ENCODE peak calls at places on chromosome 17, in seven cellular contexts. V is progenitor cell of endocrine pancreas; O is MCF 10A; N is mucosa of descending colon; C is OCI-LY7; K is CD8-positive, alpha-beta T cell; X is AG04450. D is an unnamed sample.

GRCh38 chr17:80792373-80792781 is 199.3 kb upstream of the CHMP6 start:
- DNase-seq in X (no peak), V (no peak), N (no peak), O (peak), C (no peak), K (no peak), D (no peak)

GRCh38 chr17:82963104-82963950 is 116.1 kb upstream of the METRNL start:
- DNase-seq in C (peak), O (no peak), N (peak), V (peak), X (peak), K (peak), D (peak)

GRCh38 chr17:350706-351435 is 1.7 kb downstream of the RPH3AL start:
- DNase-seq in O (peak), K (no peak), C (no peak), X (no peak), V (no peak), N (peak), D (peak)

GRCh38 chr17:65743313-65743665 is 181.8 kb upstream of the AXIN2 start:
- DNase-seq in C (no peak), N (no peak), X (no peak), V (no peak), O (no peak), K (no peak), D (peak)

GRCh38 chr17:55513885-55514590 is 2.8 kb upstream of the SMIM36 start:
- DNase-seq in K (peak), X (peak), O (peak), N (peak), V (peak), C (peak), D (peak)

GRCh38 chr17:29726721-29727252 is 104.1 kb upstream of the CORO6 start:
- DNase-seq in N (no peak), V (no peak), X (no peak), O (no peak), C (peak), K (no peak), D (peak)

GRCh38 chr17:7281074-7281952 is at the start of gene SLC2A4:
- DNase-seq in X (peak), N (peak), C (peak), V (peak), K (peak), O (peak), D (peak)

GRCh38 chr17:55430531-55431228 is 9.0 kb upstream of the MMD start:
- DNase-seq in N (no peak), K (no peak), V (no peak), X (no peak), C (peak), O (no peak), D (peak)

GRCh38 chr17:35766903-35767510 is 6.3 kb downstream of the C17orf50 start:
- DNase-seq in V (no peak), O (peak), K (no peak), X (no peak), C (peak), N (no peak), D (peak)
- TF ChIP-seq CTCF in V (peak), O (peak), K (peak), X (peak), C (peak), N (no peak), D (peak)

GRCh38 chr17:74296548-74296936 is 22.5 kb downstream of the DNAI2 start:
- DNase-seq in X (no peak), K (no peak), O (peak), C (peak), N (peak), V (peak), D (peak)
- TF ChIP-seq CTCF in X (peak), K (no peak), O (peak), C (peak), N (peak), V (peak), D (peak)

DNA sequence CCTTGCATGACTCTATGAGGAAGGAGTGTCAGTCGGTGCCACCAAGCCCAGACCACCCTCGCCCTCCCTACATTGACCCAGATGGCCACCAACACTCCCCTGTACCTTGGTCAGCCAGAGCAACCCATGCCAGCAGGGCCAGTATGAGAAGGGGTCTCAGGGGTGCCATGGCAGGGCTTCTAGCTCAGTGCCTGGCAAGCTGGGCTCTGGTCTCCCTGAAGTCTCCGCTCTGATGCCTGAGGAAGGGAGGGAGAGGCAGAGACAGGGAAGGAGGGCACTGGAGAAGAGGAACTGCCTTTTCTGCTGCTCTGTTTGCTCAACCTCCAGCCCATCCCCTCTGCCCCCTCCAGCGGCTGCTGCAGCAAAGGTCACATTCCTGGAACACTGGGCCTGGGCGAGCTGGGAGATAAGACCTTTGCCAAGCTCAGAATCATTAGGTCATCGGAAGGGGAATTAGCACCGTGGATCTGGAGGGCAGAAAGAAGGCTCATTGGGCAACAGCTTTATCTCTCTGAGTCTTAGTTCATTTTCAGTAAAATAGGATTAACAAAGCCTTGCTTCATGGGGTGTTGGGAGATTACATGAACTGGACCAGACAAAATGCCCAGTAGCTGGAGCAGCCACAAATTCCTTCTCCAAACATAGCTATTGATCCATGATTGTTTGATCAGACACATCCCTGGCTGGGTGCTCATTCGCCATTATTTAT is at the start of gene VTN:
- DNase-seq in V (peak), X (no peak), C (no peak), O (peak), K (no peak), N (no peak), D (no peak)
- TF ChIP-seq CTCF in V (no peak), X (peak), C (no peak), O (no peak), K (no peak), N (no peak), D (no peak)

GRCh38 chr17:57515662-57516211 is 229.4 kb downstream of the CCDC182 start:
- DNase-seq in N (no peak), C (peak), V (no peak), O (no peak), K (no peak), X (no peak), D (peak)
- TF ChIP-seq CTCF in N (no peak), C (no peak), V (no peak), O (no peak), K (peak), X (peak), D (no peak)

GRCh38 chr17:47953945-47954344 is 3.7 kb downstream of the PRR15L start:
- DNase-seq in K (no peak), C (no peak), N (no peak), X (no peak), O (no peak), V (no peak), D (no peak)
- TF ChIP-seq CTCF in K (no peak), C (no peak), N (no peak), X (peak), O (no peak), V (peak), D (no peak)

GRCh38 chr17:18038861-18039534 is at the start of the genes ATPAF2 and GID4:
- DNase-seq in V (peak), X (peak), K (peak), N (peak), C (peak), O (peak), D (peak)
- TF ChIP-seq CTCF in V (peak), X (no peak), K (no peak), N (no peak), C (peak), O (no peak), D (peak)

GRCh38 chr17:69356625-69357024 is 29.7 kb upstream of the ABCA5 start:
- DNase-seq in O (no peak), V (no peak), N (no peak), C (no peak), K (no peak), X (no peak), D (no peak)
- TF ChIP-seq CTCF in O (no peak), V (no peak), N (no peak), C (no peak), K (no peak), X (no peak), D (no peak)

DNA sequence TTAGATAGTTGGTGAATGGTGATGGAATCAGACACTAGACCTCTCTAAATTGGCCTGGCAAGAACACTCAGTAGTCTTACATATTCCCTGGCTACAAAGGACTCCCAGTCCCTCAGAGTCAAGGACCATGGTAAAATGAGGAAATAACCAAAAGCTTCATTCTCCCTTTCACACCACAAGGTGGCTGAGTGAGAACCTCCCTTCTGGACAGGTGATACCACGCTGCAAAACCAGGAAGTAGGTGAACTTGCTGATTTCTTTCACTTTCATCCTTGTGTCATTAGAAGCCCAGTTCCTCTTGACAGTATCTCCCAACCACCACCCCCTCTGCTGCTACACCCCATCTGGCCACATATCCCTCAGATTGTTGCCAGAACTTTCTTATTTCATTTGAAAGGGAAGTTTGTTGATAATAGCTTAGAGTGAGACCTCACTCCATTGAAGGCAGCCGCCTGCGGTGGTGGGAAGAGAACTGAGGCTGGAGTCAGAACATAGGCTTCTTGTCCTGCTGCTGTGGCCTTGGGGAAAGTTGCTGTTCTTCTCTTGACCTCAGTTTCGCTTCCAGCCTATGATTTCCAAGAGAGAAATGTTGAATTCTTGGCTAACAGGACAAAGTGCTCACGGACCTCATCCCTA is 290.6 kb upstream of the CCL2 start:
- DNase-seq in N (no peak), V (no peak), X (no peak), K (no peak), C (peak), O (no peak), D (no peak)
- TF ChIP-seq CTCF in N (peak), V (no peak), X (no peak), K (no peak), C (peak), O (no peak), D (no peak)

DNA sequence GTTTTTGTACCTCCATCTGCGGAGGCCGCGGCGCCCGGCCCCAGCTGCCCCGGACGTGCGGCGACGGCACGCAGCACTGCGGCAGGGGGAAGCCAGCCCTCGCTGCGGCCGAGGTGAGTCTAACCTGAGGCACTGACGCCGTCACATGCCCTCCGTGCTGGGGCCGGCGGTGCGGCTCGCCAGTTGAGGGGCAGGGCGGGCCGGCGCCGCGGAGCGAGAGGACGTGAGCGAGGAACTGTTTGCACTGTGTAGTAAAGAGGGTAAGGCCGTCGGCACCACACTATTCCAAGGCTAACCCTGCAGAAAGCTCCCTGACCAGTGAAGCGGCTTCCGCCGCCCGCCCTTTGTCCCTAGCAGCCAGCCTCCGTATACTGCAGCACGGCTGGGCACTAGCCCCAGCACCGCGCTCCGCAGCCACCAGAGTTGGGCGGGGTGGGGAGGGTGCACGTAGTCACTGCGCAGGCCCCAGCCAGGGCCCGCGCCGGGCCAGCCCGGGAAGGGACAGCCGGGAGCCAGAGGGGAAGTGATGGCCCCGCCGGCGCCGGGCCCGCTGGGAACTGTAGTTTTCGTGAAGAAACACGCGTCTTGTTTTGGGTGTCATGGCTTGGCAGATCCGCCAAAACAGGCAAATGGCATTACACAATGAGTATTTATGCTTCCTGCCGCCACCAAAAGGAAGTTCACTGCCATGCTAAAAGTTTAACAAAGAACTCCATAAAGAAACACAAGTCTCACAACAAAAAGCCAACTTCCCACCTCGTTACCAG is 580 bp upstream of the KANSL1 start:
- DNase-seq in N (peak), V (peak), K (peak), C (peak), X (peak), O (peak), D (peak)
- TF ChIP-seq CTCF in N (no peak), V (peak), K (peak), C (peak), X (no peak), O (peak), D (peak)

DNA sequence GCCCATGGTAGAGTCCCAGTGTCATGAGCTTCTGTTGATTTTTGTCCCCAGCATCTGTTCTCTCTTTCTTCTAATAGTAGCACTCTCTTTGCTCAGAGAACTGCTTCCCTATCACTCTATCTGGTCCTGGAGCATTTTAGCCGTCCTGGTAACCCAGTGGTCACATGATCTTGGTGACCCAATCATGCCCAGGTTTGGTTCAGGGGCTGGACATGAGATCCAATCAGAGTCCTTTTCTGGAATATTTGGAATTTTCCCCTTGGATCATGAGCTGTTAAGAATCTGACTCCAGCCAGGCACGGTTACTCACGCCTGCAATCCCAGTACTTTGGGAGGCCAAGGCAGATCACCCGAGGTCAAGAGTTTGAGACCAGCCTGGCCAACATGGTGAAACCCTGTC is 197.0 kb downstream of the RAB11FIP4 start:
- DNase-seq in N (no peak), K (no peak), O (no peak), X (no peak), V (no peak), C (no peak), D (no peak)
- TF ChIP-seq CTCF in N (no peak), K (no peak), O (no peak), X (no peak), V (no peak), C (no peak), D (no peak)